ENCODE peak calls at places on chromosomes 3 and 15, in ten cellular contexts. G, R, T, D, C, L, M, E, Y and P are unnamed samples.

GRCh38 chr15:80266745-80267144 is 14.7 kb upstream of the CTXND1 start:
- DNase-seq in G (no peak), M (no peak), L (no peak), Y (no peak), D (no peak), E (no peak), C (no peak), T (no peak), R (no peak), P (no peak)

GRCh38 chr15:89647191-89647851 is 7.9 kb downstream of the KIF7 start:
- DNase-seq in D (peak), Y (peak), E (peak), G (peak), M (peak), L (peak), R (peak), T (no peak), C (no peak), P (peak)

GRCh38 chr15:27665002-27665401 is 434.1 kb downstream of the OCA2 start:
- DNase-seq in G (no peak), D (no peak), L (no peak), M (no peak), T (no peak), Y (no peak), R (no peak), C (no peak), E (no peak), P (no peak)

GRCh38 chr3:71067977-71068376 is 515.6 kb downstream of the FOXP1 start:
- DNase-seq in G (no peak), D (no peak), L (no peak), E (no peak), M (no peak), R (no peak), Y (no peak), T (no peak), C (no peak), P (peak)

GRCh38 chr3:188157971-188158370 is 4.0 kb downstream of the LPP start:
- DNase-seq in T (no peak), M (peak), R (no peak), Y (no peak), G (no peak), L (no peak), E (no peak), D (no peak), C (no peak), P (no peak)

GRCh38 chr15:69664572-69665326 is 212.1 kb downstream of the RPLP1 start:
- DNase-seq in Y (no peak), C (no peak), L (no peak), M (peak), G (no peak), T (no peak), E (peak), R (no peak), D (no peak), P (no peak)

GRCh38 chr3:120567370-120568197 is 28.6 kb upstream of the NDUFB4 start:
- DNase-seq in D (peak), R (peak), L (no peak), M (no peak), E (peak), T (no peak), C (peak), G (no peak), Y (peak), P (no peak)

GRCh38 chr3:193790086-193790990 is 197.3 kb downstream of the OPA1 start:
- DNase-seq in G (no peak), Y (no peak), M (no peak), D (no peak), E (no peak), C (no peak), L (no peak), R (no peak), T (no peak), P (no peak)

GRCh38 chr3:138405486-138405885 is 28.9 kb upstream of the ESYT3 start:
- DNase-seq in D (no peak), T (no peak), M (no peak), Y (no peak), E (no peak), G (no peak), R (no peak), L (no peak), C (no peak), P (no peak)

GRCh38 chr15:85414495-85414894 is 34.1 kb downstream of the AKAP13 start:
- DNase-seq in Y (peak), R (peak), C (no peak), T (no peak), E (no peak), L (no peak), G (no peak), D (no peak), M (no peak), P (no peak)

GRCh38 chr3:49785565-49786356 is 581 bp downstream of the IP6K1 start:
- DNase-seq in D (no peak), M (no peak), L (peak), T (no peak), Y (no peak), R (no peak), C (no peak), G (no peak), E (peak), P (no peak)

GRCh38 chr3:31051226-31051625 is 156.8 kb upstream of the GADL1 start:
- DNase-seq in C (no peak), E (no peak), L (no peak), G (no peak), D (no peak), T (no peak), Y (no peak), M (no peak), R (peak), P (no peak)

GRCh38 chr3:153903430-153903829 is 217.8 kb upstream of the ARHGEF26 start:
- DNase-seq in G (no peak), T (no peak), C (no peak), Y (no peak), D (no peak), E (no peak), R (no peak), L (no peak), M (no peak), P (no peak)